ENCODE peak calls at places on chromosomes 13 and 19, in six cellular contexts. J is heart left ventricle; P is CD8-positive, alpha-beta T cell; G is kidney epithelial cell; I is osteoblast; K is esophagus muscularis mucosa. S is an unnamed sample.
A peak's percentile ranks its signal among the peaks of the same experiment; 100 is the strongest.

GRCh38 chr19:51327066-51327985 is 14.6 kb downstream of the VSIG10L start:
- DNase-seq in J (peak; percentile 42), P (peak; percentile 57), G (no peak), I (peak; percentile 95), K (no peak), S (peak; percentile 99)

GRCh38 chr19:1237027-1237659 is 662 bp downstream of the CBARP start:
- DNase-seq in J (peak; percentile 72), P (no peak), G (no peak), I (peak; percentile 98), K (no peak), S (peak; percentile 91)

GRCh38 chr19:37654833-37655688 is at the start of gene ZFP30:
- DNase-seq in J (peak; percentile 78), P (peak; percentile 75), G (peak; percentile 26), I (peak; percentile 95), K (peak; percentile 95), S (peak; percentile 90)

GRCh38 chr19:49165111-49165750 is 7.6 kb downstream of the TRPM4 start:
- DNase-seq in J (peak; percentile 65), P (no peak), G (no peak), I (peak; percentile 61), K (no peak), S (no peak)

GRCh38 chr19:29845576-29846176 is 33.9 kb downstream of the CCNE1 start:
- DNase-seq in J (no peak), P (no peak), G (no peak), I (no peak), K (no peak), S (peak; percentile 69)

GRCh38 chr13:100673831-100674362 is 698 bp downstream of the TMTC4 start:
- DNase-seq in J (peak; percentile 50), P (peak; percentile 44), G (peak; percentile 67), I (peak; percentile 98), K (no peak), S (peak; percentile 72)

GRCh38 chr19:42363614-42364346 is 26.3 kb downstream of the CNFN start:
- DNase-seq in J (no peak), P (no peak), G (no peak), I (peak; percentile 69), K (no peak), S (no peak)

GRCh38 chr19:1905071-1905862 is at the start of the genes ADAT3 and SCAMP4:
- DNase-seq in J (peak; percentile 100), P (peak; percentile 99), G (peak; percentile 94), I (peak; percentile 100), K (peak; percentile 99), S (peak; percentile 99)

GRCh38 chr19:21749090-21749489 is 18.3 kb downstream of the ZNF100 start:
- DNase-seq in J (no peak), P (no peak), G (no peak), I (peak; percentile 22), K (no peak), S (no peak)

GRCh38 chr13:60397693-60398437 is 845 bp downstream of the TDRD3 start:
- DNase-seq in J (peak; percentile 69), P (peak; percentile 40), G (no peak), I (peak; percentile 88), K (peak; percentile 92), S (no peak)

GRCh38 chr19:16301999-16302694 is 22.5 kb upstream of the KLF2 start:
- DNase-seq in J (no peak), P (no peak), G (peak; percentile 78), I (peak; percentile 87), K (no peak), S (peak; percentile 33)

GRCh38 chr13:51221674-51222509 is at the start of gene FAM124A:
- DNase-seq in J (peak; percentile 55), P (no peak), G (no peak), I (peak; percentile 97), K (no peak), S (peak; percentile 90)

GRCh38 chr19:16944626-16945363 is 56.0 kb downstream of the F2RL3 start:
- DNase-seq in J (peak; percentile 47), P (no peak), G (no peak), I (no peak), K (no peak), S (peak; percentile 29)

GRCh38 chr19:1864480-1865171 is 1.2 kb upstream of the KLF16 start:
- DNase-seq in J (peak; percentile 84), P (peak; percentile 44), G (no peak), I (peak; percentile 99), K (no peak), S (peak; percentile 97)

GRCh38 chr13:66805657-66806056 is 424.5 kb downstream of the PCDH9 start:
- DNase-seq in J (peak; percentile 28), P (no peak), G (no peak), I (no peak), K (no peak), S (no peak)

GRCh38 chr13:50334944-50335343 is 319.7 kb downstream of the KCNRG start:
- DNase-seq in J (no peak), P (no peak), G (no peak), I (peak; percentile 48), K (no peak), S (no peak)

GRCh38 chr19:57566396-57567256 is 7.0 kb upstream of the ZNF550 start:
- DNase-seq in J (no peak), P (no peak), G (no peak), I (no peak), K (no peak), S (no peak)

GRCh38 chr19:6868341-6868740 is 19.0 kb upstream of the ADGRE1 start:
- DNase-seq in J (no peak), P (no peak), G (no peak), I (no peak), K (no peak), S (no peak)

GRCh38 chr13:50526771-50527567 is 316.5 kb downstream of the DLEU7 start:
- DNase-seq in J (no peak), P (no peak), G (no peak), I (no peak), K (no peak), S (no peak)

GRCh38 chr19:38319421-38320258 is at the start of gene KCNK6:
- DNase-seq in J (peak; percentile 66), P (peak; percentile 30), G (no peak), I (peak; percentile 92), K (no peak), S (peak; percentile 87)

GRCh38 chr19:43901395-43902390 is 33.4 kb downstream of the ZNF45 start:
- DNase-seq in J (peak; percentile 89), P (peak; percentile 44), G (peak; percentile 63), I (peak; percentile 85), K (peak; percentile 92), S (peak; percentile 35)

DNA sequence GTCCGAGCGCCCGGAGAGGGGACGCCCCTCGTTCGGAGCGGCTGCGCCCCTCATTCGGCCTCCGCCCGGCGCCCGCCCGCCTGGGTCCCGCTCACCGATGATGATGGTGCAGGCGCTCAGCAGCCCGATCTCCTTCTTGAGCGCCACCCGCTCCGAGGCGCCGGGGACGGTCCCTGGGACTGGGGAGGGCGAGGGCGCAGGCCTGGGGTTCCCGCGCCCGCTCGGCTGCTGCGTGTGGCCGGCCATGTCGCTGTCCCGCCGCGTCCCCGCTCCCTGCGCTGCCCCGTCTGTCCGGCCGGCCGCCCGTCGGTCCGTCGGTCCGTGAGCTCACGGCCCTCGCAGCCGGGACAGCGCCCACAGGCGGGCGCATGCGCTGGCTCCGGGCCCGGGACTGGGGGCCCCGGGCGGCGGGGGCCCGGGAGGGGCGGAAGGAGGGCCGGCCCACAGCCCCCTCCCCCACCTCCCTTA is at the start of gene SLC7A10:
- DNase-seq in J (no peak), P (no peak), G (no peak), I (no peak), K (no peak), S (peak; percentile 96)
- H3K27me3 ChIP-seq in J (peaks cover 42% of the 10 kb centered on the region), P (peaks cover 19% of the 10 kb centered on the region), G (peaks cover 41% of the 10 kb centered on the region), I (peaks cover 49% of the 10 kb centered on the region), K (peaks cover 40% of the 10 kb centered on the region), S (peaks cover 33% of the 10 kb centered on the region)

DNA sequence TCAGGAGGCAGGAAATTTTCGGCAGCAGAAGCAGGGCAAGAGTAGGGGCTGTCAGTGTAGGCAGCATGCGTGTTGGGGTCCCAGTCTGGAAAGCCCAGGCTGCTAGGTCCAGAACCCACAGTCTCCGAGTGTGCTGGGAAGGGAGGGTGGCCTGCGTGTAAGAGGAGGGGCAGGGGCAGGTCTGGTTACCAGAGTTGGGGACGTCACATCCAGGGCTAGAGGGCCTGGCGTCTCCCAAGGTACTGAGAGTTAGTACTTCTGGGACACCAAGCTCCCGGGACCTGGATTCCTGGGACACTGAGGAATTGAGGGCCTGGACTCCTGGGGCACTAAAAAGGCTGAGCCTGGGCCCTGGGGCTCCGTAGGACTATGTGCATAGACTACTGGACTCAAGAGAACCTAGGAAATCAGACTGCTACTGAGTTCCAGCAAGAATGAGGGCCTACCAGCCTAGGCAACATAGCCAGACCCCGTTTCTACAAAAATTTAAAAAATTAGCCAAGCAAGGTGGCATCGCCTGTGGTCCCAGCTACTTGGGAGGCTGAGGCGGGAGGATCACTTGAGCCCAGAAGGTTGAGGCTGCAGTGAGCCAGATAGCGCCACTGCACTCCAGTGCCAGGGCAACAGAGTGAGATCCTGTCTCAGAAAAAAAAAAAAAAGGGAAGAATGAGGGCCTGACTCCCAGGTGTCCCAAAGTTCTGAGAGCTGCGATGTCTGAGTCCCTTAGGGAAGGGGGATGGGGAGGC is 2.5 kb downstream of the NFKBID start:
- DNase-seq in J (no peak), P (no peak), G (no peak), I (peak; percentile 43), K (no peak), S (no peak)
- H3K4me3 ChIP-seq in J (peak overlapping the region; percentile 63), P (peak overlapping the region; percentile 95), G (peak overlapping the region; percentile 54), I (peak overlapping the region; percentile 86), K (peak overlapping the region; percentile 68), S (no peak overlapping the region)

DNA sequence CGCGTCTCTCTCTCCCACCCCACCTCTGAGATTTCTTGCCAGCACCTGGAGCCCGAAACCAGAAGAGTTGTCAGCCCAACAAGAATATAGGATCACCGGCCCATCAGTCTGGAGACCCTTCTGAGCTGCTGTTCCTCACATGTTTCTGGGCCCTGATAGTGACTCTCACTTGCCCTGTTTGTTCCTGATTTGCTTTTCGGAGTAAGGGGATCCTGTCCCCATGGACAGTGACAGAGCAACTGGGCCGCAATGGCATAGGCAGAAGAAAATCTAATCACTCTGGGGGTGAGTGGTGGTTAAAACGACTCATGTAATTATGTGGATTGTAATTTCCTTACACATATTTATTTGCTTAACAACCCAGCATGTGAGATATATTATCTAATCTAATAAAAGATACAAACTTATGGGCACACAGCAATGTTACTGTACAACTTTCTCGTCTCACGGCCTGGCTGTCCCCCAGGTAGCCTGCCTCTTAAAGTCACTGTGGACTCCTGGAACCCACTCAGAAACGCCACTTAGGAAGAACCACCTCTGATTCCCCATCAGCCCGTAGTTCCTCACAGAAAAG is 661 bp upstream of the SMAD9 start:
- DNase-seq in J (no peak), P (no peak), G (no peak), I (no peak), K (no peak), S (no peak)
- H3K27me3 ChIP-seq in J (no peaks in the 10 kb centered on the region), P (peaks cover 24% of the 10 kb centered on the region), G (no peaks in the 10 kb centered on the region), I (no peaks in the 10 kb centered on the region), K (no peaks in the 10 kb centered on the region), S (peaks cover 16% of the 10 kb centered on the region)

DNA sequence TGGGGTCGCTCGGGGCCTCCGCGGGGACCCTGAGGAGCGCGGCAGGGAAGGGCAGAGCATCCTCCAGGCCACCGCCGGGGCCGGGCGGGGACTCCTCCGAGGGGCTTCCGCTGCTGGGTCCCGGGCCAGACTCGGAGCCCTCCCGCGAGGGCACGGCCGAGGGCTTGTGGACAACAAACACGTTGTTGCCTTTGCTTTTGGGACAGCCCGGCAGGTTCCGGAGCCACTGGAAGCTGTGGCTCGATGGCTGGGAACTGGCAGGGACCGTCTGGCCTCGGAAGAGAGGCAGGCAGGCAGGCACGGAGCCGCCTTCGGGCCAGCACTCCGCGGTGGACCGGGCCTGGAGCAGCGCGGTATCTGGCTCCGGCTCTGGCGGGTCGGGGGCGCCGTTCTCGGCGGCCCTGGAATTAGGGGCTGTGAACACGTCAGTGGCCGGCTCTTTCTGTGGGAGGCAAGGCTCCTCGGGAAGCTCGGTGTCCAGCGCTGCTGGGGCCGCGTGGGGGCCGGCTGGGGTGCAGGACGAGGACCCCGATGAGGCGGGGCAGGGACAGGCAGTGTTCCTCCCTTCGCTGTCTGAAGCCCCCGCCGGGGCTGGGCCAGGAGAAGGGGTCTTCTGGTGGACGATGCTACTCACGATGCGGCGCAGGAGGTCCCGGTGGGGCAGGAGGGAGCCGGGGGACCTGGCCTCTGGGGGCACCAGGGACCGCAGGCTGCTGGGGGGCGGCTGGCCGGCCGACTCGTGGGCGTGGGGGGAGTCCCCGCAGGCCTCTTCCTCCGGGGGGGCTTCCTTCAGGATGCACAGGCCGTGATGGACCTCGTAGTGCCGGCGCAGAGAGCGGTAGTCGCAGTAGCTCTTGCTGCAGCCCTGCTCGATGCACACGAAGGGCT is 27.6 kb downstream of the ZNF541 start:
- DNase-seq in J (no peak), P (no peak), G (no peak), I (peak; percentile 76), K (no peak), S (peak; percentile 67)
- H3K4me3 ChIP-seq in J (peak overlapping the region; percentile 34), P (peak overlapping the region; percentile 41), G (no peak overlapping the region), I (no peak overlapping the region), K (peak overlapping the region; percentile 37), S (no peak overlapping the region)

S was measured in H7.